ENCODE peak calls at places on chromosomes 11 and 22, in ten cellular contexts. One of them, this sample, is unnamed.

GRCh38 chr11:926341-926916 is 759 bp downstream of the AP2A2 start:
- DNase-seq in HuH-7.5: peak
- DNase-seq in pancreas: peak
- DNase-seq in iPS-NIHi11: peak
- DNase-seq in iris pigment epithelial cell: peak
- DNase-seq in endothelial cell: peak
- DNase-seq in stomach: no peak
- DNase-seq in stimulated activated CD4-positive, alpha-beta T cell treated with anti-CD3 and anti-CD28 coated beads, Interleukin-12 subunit alpha, Interleukin-12 subunit beta, amount 100 ng/mL, for 48 hours: no peak
- DNase-seq in body of pancreas: peak
- DNase-seq in NCI-H1092 treated with DMSO at 0.1 percent for 48 hours: peak
- DNase-seq in this sample: peak

GRCh38 chr11:12771875-12772274 is 97.7 kb downstream of the TEAD1 start:
- DNase-seq in HuH-7.5: no peak
- DNase-seq in pancreas: no peak
- DNase-seq in iPS-NIHi11: no peak
- DNase-seq in iris pigment epithelial cell: peak
- DNase-seq in endothelial cell: no peak
- DNase-seq in stomach: no peak
- DNase-seq in stimulated activated CD4-positive, alpha-beta T cell treated with anti-CD3 and anti-CD28 coated beads, Interleukin-12 subunit alpha, Interleukin-12 subunit beta, amount 100 ng/mL, for 48 hours: no peak
- DNase-seq in body of pancreas: no peak
- DNase-seq in NCI-H1092 treated with DMSO at 0.1 percent for 48 hours: no peak
- DNase-seq in this sample: no peak

GRCh38 chr22:48743601-48744282 is 1083.9 kb downstream of the BRD1 start:
- DNase-seq in HuH-7.5: no peak
- DNase-seq in pancreas: peak
- DNase-seq in iPS-NIHi11: peak
- DNase-seq in iris pigment epithelial cell: no peak
- DNase-seq in endothelial cell: no peak
- DNase-seq in stomach: peak
- DNase-seq in stimulated activated CD4-positive, alpha-beta T cell treated with anti-CD3 and anti-CD28 coated beads, Interleukin-12 subunit alpha, Interleukin-12 subunit beta, amount 100 ng/mL, for 48 hours: no peak
- DNase-seq in body of pancreas: no peak
- DNase-seq in NCI-H1092 treated with DMSO at 0.1 percent for 48 hours: no peak
- DNase-seq in this sample: peak

GRCh38 chr11:7858001-7858400 is 61.3 kb upstream of the OR5P2 start:
- DNase-seq in HuH-7.5: no peak
- DNase-seq in pancreas: no peak
- DNase-seq in iPS-NIHi11: no peak
- DNase-seq in iris pigment epithelial cell: no peak
- DNase-seq in endothelial cell: no peak
- DNase-seq in stomach: no peak
- DNase-seq in stimulated activated CD4-positive, alpha-beta T cell treated with anti-CD3 and anti-CD28 coated beads, Interleukin-12 subunit alpha, Interleukin-12 subunit beta, amount 100 ng/mL, for 48 hours: no peak
- DNase-seq in body of pancreas: no peak
- DNase-seq in NCI-H1092 treated with DMSO at 0.1 percent for 48 hours: no peak
- DNase-seq in this sample: no peak

GRCh38 chr11:1205121-1205986 is 17.5 kb upstream of the MUC5B start:
- DNase-seq in HuH-7.5: no peak
- DNase-seq in pancreas: peak
- DNase-seq in iPS-NIHi11: peak
- DNase-seq in iris pigment epithelial cell: no peak
- DNase-seq in endothelial cell: no peak
- DNase-seq in stomach: no peak
- DNase-seq in stimulated activated CD4-positive, alpha-beta T cell treated with anti-CD3 and anti-CD28 coated beads, Interleukin-12 subunit alpha, Interleukin-12 subunit beta, amount 100 ng/mL, for 48 hours: no peak
- DNase-seq in body of pancreas: no peak
- DNase-seq in NCI-H1092 treated with DMSO at 0.1 percent for 48 hours: no peak
- DNase-seq in this sample: no peak

GRCh38 chr11:73705053-73705452 is 55.8 kb downstream of the RAB6A start:
- DNase-seq in HuH-7.5: no peak
- DNase-seq in pancreas: no peak
- DNase-seq in iPS-NIHi11: no peak
- DNase-seq in iris pigment epithelial cell: no peak
- DNase-seq in endothelial cell: no peak
- DNase-seq in stomach: no peak
- DNase-seq in stimulated activated CD4-positive, alpha-beta T cell treated with anti-CD3 and anti-CD28 coated beads, Interleukin-12 subunit alpha, Interleukin-12 subunit beta, amount 100 ng/mL, for 48 hours: no peak
- DNase-seq in body of pancreas: no peak
- DNase-seq in NCI-H1092 treated with DMSO at 0.1 percent for 48 hours: no peak
- DNase-seq in this sample: no peak

GRCh38 chr11:28910926-28911325 is 802.7 kb downstream of the METTL15 start:
- DNase-seq in HuH-7.5: no peak
- DNase-seq in pancreas: no peak
- DNase-seq in iPS-NIHi11: no peak
- DNase-seq in iris pigment epithelial cell: peak
- DNase-seq in endothelial cell: no peak
- DNase-seq in stomach: no peak
- DNase-seq in stimulated activated CD4-positive, alpha-beta T cell treated with anti-CD3 and anti-CD28 coated beads, Interleukin-12 subunit alpha, Interleukin-12 subunit beta, amount 100 ng/mL, for 48 hours: no peak
- DNase-seq in body of pancreas: no peak
- DNase-seq in NCI-H1092 treated with DMSO at 0.1 percent for 48 hours: no peak
- DNase-seq in this sample: no peak

GRCh38 chr22:39309881-39310714 is 9.3 kb downstream of the RPL3 start:
- DNase-seq in HuH-7.5: no peak
- DNase-seq in pancreas: no peak
- DNase-seq in iPS-NIHi11: no peak
- DNase-seq in iris pigment epithelial cell: peak
- DNase-seq in endothelial cell: no peak
- DNase-seq in stomach: no peak
- DNase-seq in stimulated activated CD4-positive, alpha-beta T cell treated with anti-CD3 and anti-CD28 coated beads, Interleukin-12 subunit alpha, Interleukin-12 subunit beta, amount 100 ng/mL, for 48 hours: no peak
- DNase-seq in body of pancreas: no peak
- DNase-seq in NCI-H1092 treated with DMSO at 0.1 percent for 48 hours: no peak
- DNase-seq in this sample: no peak